ENCODE peak calls at places on chromosome 19, in eight cellular contexts. U, B, J, Z, R, H, K and X are unnamed samples.

GRCh38 chr19:35268546-35269424 is at the start of gene USF2:
- DNase-seq in B (peak), K (no peak), U (peak), J (peak), H (peak), R (peak), Z (peak), X (peak)

GRCh38 chr19:35585844-35586243 is at the start of gene PMIS2:
- DNase-seq in B (peak), K (no peak), J (no peak), Z (no peak), U (no peak), H (peak), R (no peak), X (peak)

GRCh38 chr19:54400913-54401312 is 14.4 kb upstream of the TTYH1 start:
- DNase-seq in K (no peak), J (no peak), B (no peak), U (no peak), R (no peak), H (no peak), Z (no peak), X (no peak)

GRCh38 chr19:33241530-33242101 is 16.0 kb upstream of the SLC7A10 start:
- DNase-seq in B (peak), J (no peak), K (no peak), H (peak), Z (no peak), U (peak), R (no peak), X (peak)

GRCh38 chr19:13935765-13936486 is 2.3 kb downstream of the PODNL1 start:
- DNase-seq in K (no peak), J (no peak), Z (no peak), H (no peak), B (no peak), R (no peak), U (no peak), X (peak)

GRCh38 chr19:4914736-4915501 is 5.6 kb downstream of the UHRF1 start:
- DNase-seq in Z (peak), K (no peak), U (no peak), H (peak), R (peak), J (peak), B (no peak), X (peak)

GRCh38 chr19:3383121-3383722 is 16.8 kb downstream of the NFIC start:
- DNase-seq in J (no peak), U (no peak), R (no peak), H (no peak), Z (no peak), K (no peak), B (no peak), X (no peak)

GRCh38 chr19:49534632-49535385 is 7.0 kb downstream of the RCN3 start:
- DNase-seq in U (no peak), Z (no peak), K (no peak), R (no peak), H (no peak), J (no peak), B (no peak), X (no peak)

GRCh38 chr19:48608798-48609263 is 2.3 kb downstream of the SPACA4 start:
- DNase-seq in H (peak), Z (peak), U (peak), J (peak), R (peak), K (peak), B (no peak), X (peak)

GRCh38 chr19:47001584-47001983 is 18.1 kb upstream of the NPAS1 start:
- DNase-seq in R (no peak), J (no peak), B (no peak), K (no peak), H (no peak), U (no peak), Z (no peak), X (no peak)

GRCh38 chr19:12331211-12331941 is 2.1 kb downstream of the ZNF563 start:
- DNase-seq in U (no peak), B (no peak), Z (peak), J (peak), K (no peak), R (peak), H (no peak), X (no peak)

GRCh38 chr19:5580116-5580515 is 12.4 kb upstream of the TINCR start:
- DNase-seq in B (no peak), Z (no peak), H (no peak), R (no peak), U (no peak), J (no peak), K (peak), X (no peak)

GRCh38 chr19:2695288-2695866 is 7.1 kb downstream of the GNG7 start:
- DNase-seq in J (no peak), K (no peak), Z (no peak), B (peak), R (no peak), U (no peak), H (no peak), X (no peak)

GRCh38 chr19:44796701-44797115 is 12.2 kb upstream of the BCAM start:
- DNase-seq in K (peak), H (no peak), B (peak), Z (no peak), U (peak), R (no peak), J (no peak), X (no peak)

GRCh38 chr19:1259873-1260748 is 9.0 kb upstream of the CIRBP start:
- DNase-seq in J (peak), K (no peak), H (peak), Z (peak), R (no peak), B (peak), U (no peak), X (no peak)

GRCh38 chr19:46392252-46392801 is 21.0 kb downstream of the CCDC8 start:
- DNase-seq in U (no peak), R (no peak), K (no peak), Z (no peak), J (no peak), B (peak), H (no peak), X (no peak)

GRCh38 chr19:12656899-12657571 is 9.5 kb downstream of the MAN2B1 start:
- DNase-seq in H (peak), Z (no peak), K (no peak), U (no peak), B (peak), R (no peak), J (no peak), X (peak)

GRCh38 chr19:11338569-11339253 is 746 bp downstream of the RAB3D start:
- DNase-seq in U (no peak), Z (no peak), H (no peak), R (no peak), B (peak), J (no peak), K (no peak), X (no peak)

GRCh38 chr19:5434970-5435641 is 20.1 kb upstream of the ZNRF4 start:
- DNase-seq in H (peak), Z (no peak), R (no peak), K (no peak), B (no peak), J (no peak), U (no peak), X (no peak)

GRCh38 chr19:46611791-46612190 is 10.7 kb downstream of the CALM3 start:
- DNase-seq in Z (no peak), B (peak), J (no peak), H (no peak), K (no peak), R (no peak), U (peak), X (no peak)

GRCh38 chr19:47444388-47444821 is 25.1 kb upstream of the MEIS3 start:
- DNase-seq in Z (peak), H (no peak), J (no peak), R (peak), K (no peak), U (no peak), B (no peak), X (no peak)

GRCh38 chr19:9863759-9864158 is 28.6 kb downstream of the PIN1 start:
- DNase-seq in K (no peak), Z (no peak), J (no peak), B (no peak), H (no peak), R (no peak), U (no peak), X (no peak)

GRCh38 chr19:39941615-39942507 is 7.4 kb upstream of the FCGBP start:
- DNase-seq in Z (peak), R (peak), K (no peak), H (peak), U (no peak), B (no peak), J (peak), X (no peak)

GRCh38 chr19:40204381-40204780 is 13.2 kb downstream of the MAP3K10 start:
- DNase-seq in U (no peak), Z (no peak), H (no peak), B (no peak), K (no peak), J (no peak), R (no peak), X (no peak)

GRCh38 chr19:3783660-3784584 is 2.3 kb downstream of the MATK start:
- DNase-seq in U (no peak), B (no peak), Z (peak), J (no peak), H (no peak), R (no peak), K (no peak), X (no peak)

GRCh38 chr19:8695501-8695900 is 3.1 kb downstream of the ACTL9 start:
- DNase-seq in J (no peak), H (no peak), Z (no peak), R (no peak), K (no peak), B (no peak), U (no peak), X (no peak)